ENCODE peak calls at places on chromosomes 5 and 9, in ten cellular contexts. L is RWPE2, N is lower lobe of right lung, Q is brain microvascular endothelial cell, T is lower leg skin, C is tibial nerve, O is psoas muscle, V is AG10803, B is kidney epithelial cell, X is astrocyte of the spinal cord. W is an unnamed sample.
A peak's percentile ranks its signal among the peaks of the same experiment; 100 is the strongest.

GRCh38 chr9:83000765-83001164 is 62.2 kb downstream of the RASEF start:
- DNase-seq in L (no peak), N (no peak), Q (no peak), T (no peak), C (no peak), O (no peak), V (no peak), B (no peak), X (no peak), W (no peak)

GRCh38 chr9:122122468-122122867 is 29.4 kb upstream of the TTLL11 start:
- DNase-seq in L (no peak), N (no peak), Q (no peak), T (no peak), C (no peak), O (no peak), V (no peak), B (no peak), X (no peak), W (no peak)

GRCh38 chr5:165187815-165188214 is 1682.4 kb downstream of the MAT2B start:
- DNase-seq in L (no peak), N (no peak), Q (no peak), T (no peak), C (no peak), O (no peak), V (no peak), B (no peak), X (no peak), W (no peak)

GRCh38 chr9:71683598-71684235 is 84.6 kb downstream of the CEMIP2 start:
- DNase-seq in L (peak; percentile 70), N (peak; percentile 59), Q (peak; percentile 31), T (no peak), C (no peak), O (no peak), V (peak; percentile 44), B (no peak), X (peak; percentile 70), W (no peak)

GRCh38 chr5:131193106-131193505 is 22.4 kb downstream of the LYRM7 start:
- DNase-seq in L (no peak), N (no peak), Q (peak; percentile 9), T (no peak), C (no peak), O (no peak), V (no peak), B (no peak), X (peak; percentile 24), W (no peak)

GRCh38 chr9:126326228-126327015 is at the start of gene MVB12B:
- DNase-seq in L (no peak), N (peak; percentile 70), Q (no peak), T (peak; percentile 86), C (no peak), O (peak; percentile 78), V (peak; percentile 35), B (no peak), X (peak; percentile 23), W (no peak)

GRCh38 chr5:53631251-53631650 is 70.8 kb downstream of the NDUFS4 start:
- DNase-seq in L (no peak), N (no peak), Q (no peak), T (no peak), C (no peak), O (no peak), V (no peak), B (no peak), X (no peak), W (no peak)

GRCh38 chr5:17882760-17883488 is 248.7 kb downstream of the TAF11L14 start:
- DNase-seq in L (peak; percentile 66), N (no peak), Q (no peak), T (no peak), C (no peak), O (no peak), V (no peak), B (no peak), X (peak; percentile 7), W (no peak)

GRCh38 chr5:31811210-31811609 is 172.3 kb downstream of the PDZD2 start:
- DNase-seq in L (no peak), N (no peak), Q (peak; percentile 91), T (no peak), C (no peak), O (no peak), V (peak; percentile 89), B (peak; percentile 62), X (peak; percentile 86), W (peak; percentile 47)

GRCh38 chr5:168651654-168652053 is 72.5 kb upstream of the PANK3 start:
- DNase-seq in L (no peak), N (no peak), Q (peak; percentile 90), T (peak; percentile 45), C (no peak), O (no peak), V (peak; percentile 92), B (peak; percentile 42), X (peak; percentile 53), W (no peak)

GRCh38 chr5:145218982-145219381 is 616.2 kb downstream of the PRELID2 start:
- DNase-seq in L (no peak), N (no peak), Q (no peak), T (no peak), C (no peak), O (no peak), V (no peak), B (no peak), X (no peak), W (no peak)

GRCh38 chr9:37503736-37504135 is 18.0 kb downstream of the POLR1E start:
- DNase-seq in L (no peak), N (peak; percentile 68), Q (peak; percentile 20), T (no peak), C (no peak), O (no peak), V (no peak), B (no peak), X (no peak), W (no peak)

GRCh38 chr9:126411225-126411947 is 84.8 kb downstream of the MVB12B start:
- DNase-seq in L (no peak), N (no peak), Q (no peak), T (no peak), C (no peak), O (no peak), V (peak; percentile 55), B (peak; percentile 25), X (peak; percentile 74), W (no peak)

GRCh38 chr5:177133845-177134652 is 476 bp downstream of the NSD1 start:
- DNase-seq in L (peak; percentile 70), N (peak; percentile 73), Q (no peak), T (no peak), C (no peak), O (peak; percentile 69), V (peak; percentile 49), B (no peak), X (peak; percentile 58), W (no peak)

GRCh38 chr5:134948929-134949328 is 18.8 kb upstream of the CATSPER3 start:
- DNase-seq in L (no peak), N (no peak), Q (peak; percentile 21), T (no peak), C (no peak), O (peak; percentile 81), V (peak; percentile 6), B (no peak), X (peak; percentile 29), W (no peak)

GRCh38 chr9:96478829-96479371 is 28.9 kb downstream of the HABP4 start:
- DNase-seq in L (no peak), N (no peak), Q (no peak), T (no peak), C (no peak), O (no peak), V (peak; percentile 71), B (no peak), X (peak; percentile 44), W (no peak)

GRCh38 chr5:159619826-159620225 is 289.5 kb upstream of the IL12B start:
- DNase-seq in L (no peak), N (no peak), Q (no peak), T (no peak), C (no peak), O (no peak), V (peak; percentile 31), B (no peak), X (no peak), W (no peak)

GRCh38 chr5:107248065-107248695 is 422.6 kb downstream of the EFNA5 start:
- DNase-seq in L (no peak), N (peak; percentile 49), Q (peak; percentile 64), T (peak; percentile 88), C (peak; percentile 22), O (peak; percentile 74), V (peak; percentile 15), B (no peak), X (peak; percentile 50), W (peak; percentile 16)

GRCh38 chr5:113022661-113023060 is 46.1 kb downstream of the DCP2 start:
- DNase-seq in L (no peak), N (no peak), Q (no peak), T (no peak), C (no peak), O (no peak), V (no peak), B (no peak), X (no peak), W (no peak)

DNA sequence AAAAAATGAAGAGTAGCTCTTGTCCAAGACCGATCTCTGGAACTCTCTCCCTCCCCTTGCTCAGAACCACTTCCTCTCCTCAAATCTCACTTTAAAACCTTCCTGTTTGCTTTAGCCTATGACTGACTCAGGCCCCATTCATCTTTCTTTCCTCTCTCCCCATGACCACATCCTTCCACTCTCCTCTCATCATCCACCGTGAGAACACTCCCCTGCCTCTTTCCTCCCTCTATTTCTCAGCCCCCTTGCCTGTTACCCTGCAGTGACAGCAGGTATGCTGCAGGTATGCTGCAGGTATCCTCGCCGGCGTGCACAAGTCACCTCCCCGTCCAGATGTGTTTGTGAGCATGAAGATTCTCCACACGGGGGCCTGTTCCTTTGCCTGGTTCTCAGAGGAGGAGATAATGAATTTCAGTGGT is 505.3 kb downstream of the CCDC171 start:
- DNase-seq in L (no peak), N (no peak), Q (peak; percentile 80), T (no peak), C (no peak), O (no peak), V (peak; percentile 42), B (peak; percentile 53), X (peak; percentile 79), W (no peak)
- TF ChIP-seq CTCF in L (peak; percentile 13), N (no peak), Q (peak; percentile 20), T (no peak), C (no peak), O (no peak), V (no peak), B (no peak), X (peak; percentile 1), W (no peak)

GRCh38 chr5:110288766-110289165 is 437.7 kb downstream of the TMEM232 start:
- DNase-seq in L (no peak), N (no peak), Q (no peak), T (no peak), C (no peak), O (no peak), V (peak; percentile 99), B (no peak), X (peak; percentile 80), W (no peak)
- H3K4me3 ChIP-seq in L (no peak overlapping the region), N (no peak overlapping the region), Q (no peak overlapping the region), T (no peak overlapping the region), C (no peak overlapping the region), O (no peak overlapping the region), V (no peak overlapping the region), B (no peak overlapping the region), X (no peak overlapping the region), W (no peak overlapping the region)

GRCh38 chr9:138049779-138050471 is 172.3 kb downstream of the CACNA1B start:
- DNase-seq in L (peak; percentile 47), N (no peak), Q (no peak), T (peak; percentile 71), C (no peak), O (no peak), V (no peak), B (no peak), X (no peak), W (no peak)
- TF ChIP-seq CTCF in L (no peak), N (no peak), Q (no peak), T (no peak), C (no peak), O (no peak), V (no peak), B (no peak), X (no peak), W (no peak)

GRCh38 chr9:22129633-22130032 is 120.5 kb upstream of the CDKN2B start:
- DNase-seq in L (no peak), N (no peak), Q (no peak), T (no peak), C (no peak), O (no peak), V (no peak), B (no peak), X (no peak), W (no peak)
- H3K4me3 ChIP-seq in L (no peak overlapping the region), N (no peak overlapping the region), Q (no peak overlapping the region), T (no peak overlapping the region), C (no peak overlapping the region), O (no peak overlapping the region), V (no peak overlapping the region), B (no peak overlapping the region), X (no peak overlapping the region), W (no peak overlapping the region)